ENCODE peak calls at places on chromosomes 5 and 9, in six cellular contexts. One of them, this sample, is unnamed.

GRCh38 chr5:35826056-35826455 is 30.6 kb upstream of the IL7R start:
- DNase-seq in T-helper 9 cell: no peak
- DNase-seq in aorta: no peak
- DNase-seq in omental fat pad: no peak
- DNase-seq in activated T-helper 1 cell treated with Interleukin-2 at 50 U/mL for 16 hours: no peak
- DNase-seq in NCI-H510A treated with DMSO at 0.1 percent for 48 hours: no peak
- DNase-seq in this sample: no peak

GRCh38 chr5:14741721-14742426 is 77.4 kb downstream of the OTULIN start:
- DNase-seq in T-helper 9 cell: no peak
- DNase-seq in aorta: no peak
- DNase-seq in omental fat pad: no peak
- DNase-seq in activated T-helper 1 cell treated with Interleukin-2 at 50 U/mL for 16 hours: no peak
- DNase-seq in NCI-H510A treated with DMSO at 0.1 percent for 48 hours: peak; percentile 53
- DNase-seq in this sample: no peak

GRCh38 chr5:2185646-2186471 is 303.1 kb upstream of the IRX4 start:
- DNase-seq in T-helper 9 cell: no peak
- DNase-seq in aorta: peak; percentile 60
- DNase-seq in omental fat pad: no peak
- DNase-seq in activated T-helper 1 cell treated with Interleukin-2 at 50 U/mL for 16 hours: no peak
- DNase-seq in NCI-H510A treated with DMSO at 0.1 percent for 48 hours: no peak
- DNase-seq in this sample: peak; percentile 35

GRCh38 chr9:132154925-132155324 is 6.9 kb upstream of the NTNG2 start:
- DNase-seq in T-helper 9 cell: no peak
- DNase-seq in aorta: no peak
- DNase-seq in omental fat pad: no peak
- DNase-seq in activated T-helper 1 cell treated with Interleukin-2 at 50 U/mL for 16 hours: no peak
- DNase-seq in NCI-H510A treated with DMSO at 0.1 percent for 48 hours: no peak
- DNase-seq in this sample: no peak

GRCh38 chr5:115844321-115844817 is 2.6 kb downstream of the AP3S1 start:
- DNase-seq in T-helper 9 cell: no peak
- DNase-seq in aorta: no peak
- DNase-seq in omental fat pad: no peak
- DNase-seq in activated T-helper 1 cell treated with Interleukin-2 at 50 U/mL for 16 hours: no peak
- DNase-seq in NCI-H510A treated with DMSO at 0.1 percent for 48 hours: no peak
- DNase-seq in this sample: no peak

GRCh38 chr5:139760066-139761056 is 35.2 kb upstream of the PSD2 start:
- DNase-seq in T-helper 9 cell: no peak
- DNase-seq in aorta: no peak
- DNase-seq in omental fat pad: no peak
- DNase-seq in activated T-helper 1 cell treated with Interleukin-2 at 50 U/mL for 16 hours: no peak
- DNase-seq in NCI-H510A treated with DMSO at 0.1 percent for 48 hours: no peak
- DNase-seq in this sample: no peak

GRCh38 chr5:93320920-93321319 is 260.1 kb downstream of the NR2F1-AS1 start:
- DNase-seq in T-helper 9 cell: no peak
- DNase-seq in aorta: no peak
- DNase-seq in omental fat pad: no peak
- DNase-seq in activated T-helper 1 cell treated with Interleukin-2 at 50 U/mL for 16 hours: no peak
- DNase-seq in NCI-H510A treated with DMSO at 0.1 percent for 48 hours: no peak
- DNase-seq in this sample: no peak

GRCh38 chr9:97900738-97901565 is 21.3 kb downstream of the TRMO start:
- DNase-seq in T-helper 9 cell: no peak
- DNase-seq in aorta: no peak
- DNase-seq in omental fat pad: no peak
- DNase-seq in activated T-helper 1 cell treated with Interleukin-2 at 50 U/mL for 16 hours: no peak
- DNase-seq in NCI-H510A treated with DMSO at 0.1 percent for 48 hours: peak; percentile 39
- DNase-seq in this sample: no peak

GRCh38 chr9:124657526-124657925 is 113.6 kb downstream of the NR6A1 start:
- DNase-seq in T-helper 9 cell: no peak
- DNase-seq in aorta: no peak
- DNase-seq in omental fat pad: no peak
- DNase-seq in activated T-helper 1 cell treated with Interleukin-2 at 50 U/mL for 16 hours: no peak
- DNase-seq in NCI-H510A treated with DMSO at 0.1 percent for 48 hours: no peak
- DNase-seq in this sample: no peak

GRCh38 chr5:81334304-81335061 is 33.1 kb downstream of the ZCCHC9 start:
- DNase-seq in T-helper 9 cell: no peak
- DNase-seq in aorta: no peak
- DNase-seq in omental fat pad: no peak
- DNase-seq in activated T-helper 1 cell treated with Interleukin-2 at 50 U/mL for 16 hours: no peak
- DNase-seq in NCI-H510A treated with DMSO at 0.1 percent for 48 hours: no peak
- DNase-seq in this sample: no peak

GRCh38 chr9:3746296-3747275 is 220.8 kb upstream of the RFX3 start:
- DNase-seq in T-helper 9 cell: no peak
- DNase-seq in aorta: no peak
- DNase-seq in omental fat pad: no peak
- DNase-seq in activated T-helper 1 cell treated with Interleukin-2 at 50 U/mL for 16 hours: no peak
- DNase-seq in NCI-H510A treated with DMSO at 0.1 percent for 48 hours: no peak
- DNase-seq in this sample: no peak

GRCh38 chr5:151147033-151147432 is 10.5 kb downstream of the ANXA6 start:
- DNase-seq in T-helper 9 cell: no peak
- DNase-seq in aorta: no peak
- DNase-seq in omental fat pad: no peak
- DNase-seq in activated T-helper 1 cell treated with Interleukin-2 at 50 U/mL for 16 hours: no peak
- DNase-seq in NCI-H510A treated with DMSO at 0.1 percent for 48 hours: no peak
- DNase-seq in this sample: no peak

GRCh38 chr5:147835386-147835798 is 3.9 kb upstream of the SPINK1 start:
- DNase-seq in T-helper 9 cell: no peak
- DNase-seq in aorta: no peak
- DNase-seq in omental fat pad: no peak
- DNase-seq in activated T-helper 1 cell treated with Interleukin-2 at 50 U/mL for 16 hours: no peak
- DNase-seq in NCI-H510A treated with DMSO at 0.1 percent for 48 hours: peak; percentile 86
- DNase-seq in this sample: no peak

GRCh38 chr9:15349892-15350761 is 43.1 kb upstream of the TTC39B start:
- DNase-seq in T-helper 9 cell: no peak
- DNase-seq in aorta: no peak
- DNase-seq in omental fat pad: no peak
- DNase-seq in activated T-helper 1 cell treated with Interleukin-2 at 50 U/mL for 16 hours: no peak
- DNase-seq in NCI-H510A treated with DMSO at 0.1 percent for 48 hours: peak; percentile 46
- DNase-seq in this sample: no peak

GRCh38 chr5:38453921-38454320 is 102.5 kb downstream of the LIFR start:
- DNase-seq in T-helper 9 cell: no peak
- DNase-seq in aorta: no peak
- DNase-seq in omental fat pad: no peak
- DNase-seq in activated T-helper 1 cell treated with Interleukin-2 at 50 U/mL for 16 hours: no peak
- DNase-seq in NCI-H510A treated with DMSO at 0.1 percent for 48 hours: no peak
- DNase-seq in this sample: peak; percentile 29

GRCh38 chr9:123687246-123687721 is 242.6 kb downstream of the DENND1A start:
- DNase-seq in T-helper 9 cell: no peak
- DNase-seq in aorta: no peak
- DNase-seq in omental fat pad: no peak
- DNase-seq in activated T-helper 1 cell treated with Interleukin-2 at 50 U/mL for 16 hours: no peak
- DNase-seq in NCI-H510A treated with DMSO at 0.1 percent for 48 hours: peak; percentile 77
- DNase-seq in this sample: no peak

GRCh38 chr5:147393866-147394265 is 116.0 kb downstream of the DPYSL3 start:
- DNase-seq in T-helper 9 cell: no peak
- DNase-seq in aorta: no peak
- DNase-seq in omental fat pad: no peak
- DNase-seq in activated T-helper 1 cell treated with Interleukin-2 at 50 U/mL for 16 hours: no peak
- DNase-seq in NCI-H510A treated with DMSO at 0.1 percent for 48 hours: no peak
- DNase-seq in this sample: no peak

GRCh38 chr5:178626484-178627258 is at the start of gene CLK4:
- DNase-seq in T-helper 9 cell: peak; percentile 96
- DNase-seq in aorta: peak; percentile 99
- DNase-seq in omental fat pad: peak; percentile 93
- DNase-seq in activated T-helper 1 cell treated with Interleukin-2 at 50 U/mL for 16 hours: peak; percentile 94
- DNase-seq in NCI-H510A treated with DMSO at 0.1 percent for 48 hours: peak; percentile 50
- DNase-seq in this sample: peak; percentile 99

GRCh38 chr5:17080361-17080760 is 137.1 kb upstream of the BASP1 start:
- DNase-seq in T-helper 9 cell: no peak
- DNase-seq in aorta: no peak
- DNase-seq in omental fat pad: no peak
- DNase-seq in activated T-helper 1 cell treated with Interleukin-2 at 50 U/mL for 16 hours: no peak
- DNase-seq in NCI-H510A treated with DMSO at 0.1 percent for 48 hours: no peak
- DNase-seq in this sample: no peak

GRCh38 chr9:20620658-20621552 is 1.4 kb downstream of the MLLT3 start:
- DNase-seq in T-helper 9 cell: peak; percentile 42
- DNase-seq in aorta: peak; percentile 82
- DNase-seq in omental fat pad: no peak
- DNase-seq in activated T-helper 1 cell treated with Interleukin-2 at 50 U/mL for 16 hours: peak; percentile 46
- DNase-seq in NCI-H510A treated with DMSO at 0.1 percent for 48 hours: peak; percentile 9
- DNase-seq in this sample: peak; percentile 62

GRCh38 chr5:117803533-117803932 is 1184.8 kb downstream of the DTWD2 start:
- DNase-seq in T-helper 9 cell: no peak
- DNase-seq in aorta: no peak
- DNase-seq in omental fat pad: no peak
- DNase-seq in activated T-helper 1 cell treated with Interleukin-2 at 50 U/mL for 16 hours: no peak
- DNase-seq in NCI-H510A treated with DMSO at 0.1 percent for 48 hours: no peak
- DNase-seq in this sample: no peak

GRCh38 chr5:73415171-73415570 is 33.4 kb downstream of the FOXD1 start:
- DNase-seq in T-helper 9 cell: no peak
- DNase-seq in aorta: no peak
- DNase-seq in omental fat pad: no peak
- DNase-seq in activated T-helper 1 cell treated with Interleukin-2 at 50 U/mL for 16 hours: no peak
- DNase-seq in NCI-H510A treated with DMSO at 0.1 percent for 48 hours: no peak
- DNase-seq in this sample: no peak

GRCh38 chr9:96453625-96454024 is 3.7 kb downstream of the HABP4 start:
- DNase-seq in T-helper 9 cell: no peak
- DNase-seq in aorta: no peak
- DNase-seq in omental fat pad: no peak
- DNase-seq in activated T-helper 1 cell treated with Interleukin-2 at 50 U/mL for 16 hours: no peak
- DNase-seq in NCI-H510A treated with DMSO at 0.1 percent for 48 hours: no peak
- DNase-seq in this sample: no peak

GRCh38 chr5:157370967-157371366 is 89.0 kb upstream of the NIPAL4 start:
- DNase-seq in T-helper 9 cell: no peak
- DNase-seq in aorta: no peak
- DNase-seq in omental fat pad: no peak
- DNase-seq in activated T-helper 1 cell treated with Interleukin-2 at 50 U/mL for 16 hours: no peak
- DNase-seq in NCI-H510A treated with DMSO at 0.1 percent for 48 hours: no peak
- DNase-seq in this sample: no peak

GRCh38 chr9:78189461-78189860 is 46.4 kb upstream of the CEP78 start:
- DNase-seq in T-helper 9 cell: no peak
- DNase-seq in aorta: no peak
- DNase-seq in omental fat pad: no peak
- DNase-seq in activated T-helper 1 cell treated with Interleukin-2 at 50 U/mL for 16 hours: no peak
- DNase-seq in NCI-H510A treated with DMSO at 0.1 percent for 48 hours: no peak
- DNase-seq in this sample: no peak

GRCh38 chr5:143002459-143003327 is 232.5 kb downstream of the ARHGAP26 start:
- DNase-seq in T-helper 9 cell: peak; percentile 36
- DNase-seq in aorta: no peak
- DNase-seq in omental fat pad: no peak
- DNase-seq in activated T-helper 1 cell treated with Interleukin-2 at 50 U/mL for 16 hours: peak; percentile 31
- DNase-seq in NCI-H510A treated with DMSO at 0.1 percent for 48 hours: peak; percentile 35
- DNase-seq in this sample: no peak

GRCh38 chr5:165460911-165461310 is 1955.5 kb downstream of the MAT2B start:
- DNase-seq in T-helper 9 cell: no peak
- DNase-seq in aorta: no peak
- DNase-seq in omental fat pad: no peak
- DNase-seq in activated T-helper 1 cell treated with Interleukin-2 at 50 U/mL for 16 hours: no peak
- DNase-seq in NCI-H510A treated with DMSO at 0.1 percent for 48 hours: no peak
- DNase-seq in this sample: no peak

GRCh38 chr9:15277400-15278137 is 29.4 kb downstream of the TTC39B start:
- DNase-seq in T-helper 9 cell: no peak
- DNase-seq in aorta: no peak
- DNase-seq in omental fat pad: no peak
- DNase-seq in activated T-helper 1 cell treated with Interleukin-2 at 50 U/mL for 16 hours: no peak
- DNase-seq in NCI-H510A treated with DMSO at 0.1 percent for 48 hours: peak; percentile 6
- DNase-seq in this sample: no peak

GRCh38 chr5:76527685-76528161 is 95.5 kb downstream of the F2RL2 start:
- DNase-seq in T-helper 9 cell: no peak
- DNase-seq in aorta: no peak
- DNase-seq in omental fat pad: no peak
- DNase-seq in activated T-helper 1 cell treated with Interleukin-2 at 50 U/mL for 16 hours: no peak
- DNase-seq in NCI-H510A treated with DMSO at 0.1 percent for 48 hours: no peak
- DNase-seq in this sample: no peak

GRCh38 chr5:149636861-149637246 is 55.6 kb downstream of the ARHGEF37 start:
- DNase-seq in T-helper 9 cell: no peak
- DNase-seq in aorta: no peak
- DNase-seq in omental fat pad: no peak
- DNase-seq in activated T-helper 1 cell treated with Interleukin-2 at 50 U/mL for 16 hours: peak; percentile 36
- DNase-seq in NCI-H510A treated with DMSO at 0.1 percent for 48 hours: peak; percentile 68
- DNase-seq in this sample: no peak

GRCh38 chr9:98654247-98654646 is 54.5 kb downstream of the GABBR2 start:
- DNase-seq in T-helper 9 cell: no peak
- DNase-seq in aorta: no peak
- DNase-seq in omental fat pad: no peak
- DNase-seq in activated T-helper 1 cell treated with Interleukin-2 at 50 U/mL for 16 hours: no peak
- DNase-seq in NCI-H510A treated with DMSO at 0.1 percent for 48 hours: peak; percentile 80
- DNase-seq in this sample: no peak

GRCh38 chr5:112479418-112479817 is 60.3 kb upstream of the EPB41L4A start:
- DNase-seq in T-helper 9 cell: no peak
- DNase-seq in aorta: no peak
- DNase-seq in omental fat pad: no peak
- DNase-seq in activated T-helper 1 cell treated with Interleukin-2 at 50 U/mL for 16 hours: no peak
- DNase-seq in NCI-H510A treated with DMSO at 0.1 percent for 48 hours: no peak
- DNase-seq in this sample: no peak